ENCODE peak calls at places on chromosomes 1 and 21, in four cellular contexts. L, U, N and F are unnamed samples.

GRCh38 chr1:171801395-171801990 is 20.0 kb downstream of the METTL13 start:
- DNase-seq in L (peak), U (peak), N (peak), F (peak)

GRCh38 chr21:35861656-35862055 is 198.7 kb downstream of the SETD4 start:
- DNase-seq in L (peak), U (no peak), N (no peak), F (no peak)

GRCh38 chr1:60255565-60255964 is 182.0 kb upstream of the C1orf87 start:
- DNase-seq in L (peak), U (no peak), N (no peak), F (peak)

GRCh38 chr21:30942192-30942591 is 60.8 kb upstream of the KRTAP11-1 start:
- DNase-seq in L (no peak), U (no peak), N (no peak), F (no peak)

GRCh38 chr1:156591181-156591431 is 470 bp upstream of the NAXE start:
- DNase-seq in L (no peak), U (no peak), N (peak), F (no peak)

GRCh38 chr1:10940451-10940804 is 72.0 kb upstream of the TARDBP start:
- DNase-seq in L (no peak), U (no peak), N (no peak), F (no peak)

GRCh38 chr1:228082975-228083870 is 715 bp downstream of the ARF1 start:
- DNase-seq in L (peak), U (peak), N (peak), F (no peak)

GRCh38 chr21:42009831-42010506 is at the start of gene ZBTB21:
- DNase-seq in L (peak), U (peak), N (peak), F (peak)

GRCh38 chr1:105270966-105271365 is 1521.3 kb downstream of the AMY1C start:
- DNase-seq in L (no peak), U (no peak), N (no peak), F (no peak)

GRCh38 chr1:5611855-5612254 is 380.4 kb downstream of the NPHP4 start:
- DNase-seq in L (no peak), U (no peak), N (no peak), F (no peak)

GRCh38 chr1:206891412-206891811 is 5.8 kb upstream of the IL24 start:
- DNase-seq in L (no peak), U (no peak), N (no peak), F (no peak)

GRCh38 chr1:203677771-203678170 is 51.1 kb downstream of the ATP2B4 start:
- DNase-seq in L (no peak), U (no peak), N (no peak), F (no peak)

GRCh38 chr1:9319208-9319788 is 26.6 kb downstream of the SPSB1 start:
- DNase-seq in L (no peak), U (no peak), N (no peak), F (no peak)

GRCh38 chr1:215744419-215744818 is 177.3 kb downstream of the KCTD3 start:
- DNase-seq in L (peak), U (no peak), N (no peak), F (no peak)

GRCh38 chr1:227058321-227058751 is 118.2 kb downstream of the COQ8A start:
- DNase-seq in L (peak), U (no peak), N (no peak), F (peak)

GRCh38 chr21:45632897-45633260 is 10.6 kb upstream of the PCBP3 start:
- DNase-seq in L (no peak), U (peak), N (no peak), F (no peak)

GRCh38 chr1:76770979-76771378 is 96.3 kb upstream of the ST6GALNAC5 start:
- DNase-seq in L (no peak), U (no peak), N (no peak), F (no peak)

DNA sequence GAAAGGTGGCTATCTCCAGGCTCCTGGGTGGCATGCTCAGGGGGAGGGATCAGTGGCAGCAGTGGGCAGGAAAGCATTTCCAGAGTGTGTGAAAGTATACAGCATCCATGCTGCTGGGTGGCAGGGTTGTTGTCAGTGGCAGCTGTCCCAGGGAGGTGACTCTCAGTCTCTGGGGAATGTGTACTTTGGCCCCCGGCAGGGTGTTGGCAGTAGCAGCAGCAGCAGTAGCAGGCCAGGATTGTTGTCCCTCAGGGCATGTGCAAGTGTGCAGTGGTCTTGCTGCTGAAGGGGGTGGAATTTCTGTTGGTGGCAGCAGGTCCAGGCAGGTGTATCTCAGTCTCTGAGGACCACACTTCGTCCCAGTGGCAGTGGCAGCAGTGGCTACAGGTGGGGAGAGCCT is 71.7 kb upstream of the GUCA2B start:
- DNase-seq in L (no peak), U (no peak), N (no peak), F (no peak)
- TF ChIP-seq SMC3 in L (no peak), U (no peak), N (no peak), F (no peak)

GRCh38 chr1:193566735-193567134 is 380.3 kb upstream of the B3GALT2 start:
- DNase-seq in L (no peak), U (no peak), N (no peak), F (no peak)

GRCh38 chr1:193567937-193568336 is 381.5 kb upstream of the B3GALT2 start:
- DNase-seq in L (no peak), U (no peak), N (no peak), F (no peak)

GRCh38 chr1:193568451-193568985 is 382.1 kb upstream of the B3GALT2 start:
- DNase-seq in L (no peak), U (no peak), N (no peak), F (no peak)

GRCh38 chr1:193569096-193569495 is 382.7 kb upstream of the B3GALT2 start:
- DNase-seq in L (no peak), U (no peak), N (no peak), F (no peak)

DNA sequence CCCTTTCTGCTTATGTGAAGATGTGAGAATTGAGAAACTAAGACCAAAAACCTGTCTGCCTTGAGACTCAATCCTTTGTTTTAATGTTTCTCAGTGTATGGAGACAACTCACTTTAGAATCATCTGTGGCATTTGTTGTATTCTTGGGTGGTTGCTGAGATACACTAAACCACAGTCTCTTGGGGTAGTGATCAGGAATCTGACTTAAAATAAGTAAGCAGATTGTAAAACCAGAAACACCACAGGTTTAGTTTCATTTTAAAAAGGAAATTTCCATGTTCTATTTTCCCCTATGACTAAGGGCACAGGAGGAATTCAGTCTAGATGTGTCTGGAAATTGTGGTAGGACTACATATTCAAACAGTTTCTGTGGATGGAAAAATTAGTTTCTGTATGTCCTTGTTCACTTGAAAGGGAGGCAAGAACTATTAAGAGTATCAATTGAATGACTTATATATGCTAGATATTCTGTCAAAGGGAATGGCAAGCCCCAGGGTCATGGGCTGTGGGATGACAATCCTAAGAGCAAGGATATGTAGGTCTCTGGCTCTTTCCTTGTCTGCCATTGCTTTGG is 383.4 kb upstream of the B3GALT2 start:
- DNase-seq in L (peak), U (no peak), N (no peak), F (no peak)
- TF ChIP-seq SMC3 in L (no peak), U (no peak), N (no peak), F (no peak)

DNA sequence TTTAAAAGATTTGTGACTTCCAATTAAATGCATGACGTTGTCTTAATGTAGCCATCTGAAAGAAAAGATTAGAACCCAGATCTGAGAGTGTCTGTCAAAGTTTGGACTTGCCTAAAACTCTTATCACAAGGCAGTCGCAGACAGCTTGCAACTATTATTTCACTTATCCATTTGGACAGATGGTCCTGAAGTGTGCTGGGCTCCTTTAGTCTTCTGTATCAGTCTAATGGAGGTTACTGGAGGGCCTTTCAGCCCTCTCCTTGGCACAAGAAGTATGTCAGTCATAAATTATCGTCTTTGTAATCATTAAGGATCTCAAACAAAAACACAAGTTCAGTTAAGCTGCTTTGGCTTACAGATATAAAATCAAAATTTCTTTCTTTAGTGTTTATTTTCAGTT is 15.5 kb downstream of the PROX1 start:
- DNase-seq in L (no peak), U (no peak), N (peak), F (no peak)
- TF ChIP-seq SMC3 in L (no peak), U (no peak), N (no peak), F (no peak)

GRCh38 chr1:53241828-53242227 is 3.5 kb upstream of the MAGOH start:
- DNase-seq in L (no peak), U (no peak), N (no peak), F (no peak)

GRCh38 chr1:53242381-53242780 is 4.1 kb upstream of the MAGOH start:
- DNase-seq in L (no peak), U (no peak), N (no peak), F (no peak)

GRCh38 chr1:53238197-53239155 is at the start of gene MAGOH:
- DNase-seq in L (peak), U (peak), N (peak), F (peak)

GRCh38 chr1:53237638-53238037 is 680 bp downstream of the MAGOH start:
- DNase-seq in L (no peak), U (peak), N (peak), F (no peak)
- TF ChIP-seq SMC3 in L (no peak), U (no peak), N (no peak), F (no peak)